ENCODE peak calls at places on chromosomes 11 and 22, in five cellular contexts. E is upper lobe of right lung, B is stomach, J is neural progenitor cell, V is body of pancreas. X is an unnamed sample.

GRCh38 chr22:40175571-40176105 is 2.1 kb upstream of the TNRC6B start:
- DNase-seq in J (no peak), B (no peak), V (no peak), E (no peak), X (no peak)

GRCh38 chr22:43293661-43294392 is 49.3 kb downstream of the SCUBE1 start:
- DNase-seq in V (no peak), E (peak), J (peak), B (peak), X (no peak)

GRCh38 chr11:47152953-47153950 is 23.4 kb downstream of the ARFGAP2 start:
- DNase-seq in E (peak), J (peak), B (peak), V (peak), X (peak)

GRCh38 chr11:126327280-126328000 is 23.6 kb downstream of the DCPS start:
- DNase-seq in B (no peak), V (no peak), J (no peak), E (no peak), X (no peak)

GRCh38 chr11:85718991-85719807 is 33.2 kb upstream of the CCDC89 start:
- DNase-seq in E (no peak), J (peak), V (no peak), B (no peak), X (peak)

GRCh38 chr11:62881579-62882427 is 1.1 kb downstream of the SLC3A2 start:
- DNase-seq in B (peak), V (peak), J (peak), E (peak), X (peak)

GRCh38 chr11:62456630-62457029 is 37.8 kb downstream of the SCGB1A1 start:
- DNase-seq in J (no peak), B (no peak), E (no peak), V (no peak), X (no peak)

GRCh38 chr11:27055065-27055682 is 14.6 kb downstream of the BBOX1 start:
- DNase-seq in J (no peak), V (no peak), B (no peak), E (no peak), X (peak)

GRCh38 chr11:4072668-4073285 is 21.8 kb upstream of the RRM1 start:
- DNase-seq in B (peak), V (peak), E (no peak), J (peak), X (peak)

GRCh38 chr11:2883717-2884423 is 1.7 kb downstream of the CDKN1C start:
- DNase-seq in B (no peak), V (no peak), J (peak), E (no peak), X (no peak)

GRCh38 chr22:23119492-23120414 is 22.0 kb downstream of the RSPH14 start:
- DNase-seq in B (no peak), E (no peak), V (no peak), J (no peak), X (no peak)

GRCh38 chr11:2401436-2401984 is 960 bp downstream of the TSSC4 start:
- DNase-seq in V (no peak), J (no peak), B (no peak), E (no peak), X (no peak)

DNA sequence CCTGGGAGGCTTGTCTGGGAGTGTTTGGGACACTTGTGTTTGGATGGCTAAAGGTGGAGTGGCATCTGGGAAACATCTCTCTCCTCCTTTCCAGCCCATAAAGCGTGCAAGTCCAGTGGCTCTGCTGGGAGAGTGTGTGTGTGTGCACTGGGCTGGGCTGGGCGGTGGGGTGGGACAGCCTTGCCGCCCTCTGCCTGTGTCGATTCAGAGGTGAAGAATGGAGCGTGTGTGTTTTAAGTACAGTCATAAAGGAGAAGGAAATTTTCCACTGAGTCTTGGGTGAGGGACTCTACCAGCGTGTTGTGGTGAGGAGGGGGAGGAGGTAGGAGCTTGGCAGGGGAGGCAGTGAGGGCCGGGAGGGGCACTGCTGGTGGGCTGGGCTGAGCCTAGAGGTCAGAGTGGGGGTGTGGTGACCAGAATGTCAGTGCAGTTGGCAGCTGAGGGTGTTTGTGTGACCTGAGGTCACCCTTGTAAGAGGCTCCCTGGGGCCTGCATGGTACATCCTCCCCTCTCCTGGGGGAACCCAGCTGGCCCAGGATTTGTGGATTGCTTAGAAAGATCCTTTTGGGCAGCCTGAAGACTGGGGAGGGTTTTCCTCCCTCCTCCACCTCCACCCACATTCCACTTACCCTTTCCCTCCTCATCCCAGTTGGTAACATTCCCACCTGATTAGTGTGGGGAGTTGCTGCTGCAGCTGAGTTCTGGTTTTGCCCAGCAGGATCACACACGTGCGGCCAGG is 1.7 kb downstream of the TIMP3 start:
- DNase-seq in V (no peak), B (no peak), E (no peak), J (peak), X (no peak)
- H3K4me3 ChIP-seq in V (no peak), B (peak), E (peak), J (peak), X (peak)

GRCh38 chr11:20162340-20162739 is 2.1 kb upstream of the DBX1 start:
- DNase-seq in B (no peak), E (no peak), V (no peak), J (peak), X (no peak)

GRCh38 chr11:20162824-20163777 is 2.8 kb upstream of the DBX1 start:
- DNase-seq in J (peak), E (no peak), V (no peak), B (no peak), X (no peak)

GRCh38 chr11:20161923-20162322 is 1.6 kb upstream of the DBX1 start:
- DNase-seq in B (no peak), E (no peak), J (peak), V (no peak), X (no peak)

GRCh38 chr11:20164152-20164551 is 3.9 kb upstream of the DBX1 start:
- DNase-seq in B (no peak), V (no peak), J (peak), E (no peak), X (no peak)

GRCh38 chr11:20163778-20164133 is 3.5 kb upstream of the DBX1 start:
- DNase-seq in E (no peak), B (no peak), V (no peak), J (peak), X (no peak)
- H3K4me3 ChIP-seq in E (peak), B (peak), V (no peak), J (peak), X (peak)

GRCh38 chr22:46563381-46564083 is 26.1 kb upstream of the CELSR1 start:
- DNase-seq in E (peak), J (peak), B (peak), V (peak), X (no peak)
- H3K4me3 ChIP-seq in E (no peak), J (no peak), B (peak), V (no peak), X (no peak)

DNA sequence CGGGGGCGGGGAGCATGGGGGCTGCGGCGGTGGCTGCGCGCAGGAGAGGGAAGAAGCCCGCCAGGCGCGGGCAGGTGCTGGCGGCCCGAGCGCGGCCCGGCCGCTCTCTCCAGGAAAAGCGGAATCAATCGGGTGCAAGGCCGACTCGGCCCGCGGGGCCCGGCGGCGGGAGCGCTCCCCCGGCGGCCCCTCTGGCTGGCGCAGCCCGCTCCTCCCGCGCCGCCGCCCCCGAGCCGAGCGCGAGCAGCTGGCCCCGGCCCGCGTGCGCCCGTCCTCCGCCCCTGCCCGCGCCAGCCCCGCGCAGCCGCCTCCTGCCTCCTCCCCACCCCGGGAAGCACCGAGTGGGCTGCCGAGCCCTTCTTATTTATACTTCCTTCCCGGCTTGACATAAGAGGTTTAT is at the start of gene ADAMTS8:
- DNase-seq in E (peak), J (peak), V (no peak), B (no peak), X (no peak)
- H3K4me3 ChIP-seq in E (peak), J (peak), V (no peak), B (peak), X (peak)

GRCh38 chr11:117023178-117023577 is 75.0 kb downstream of the SIK3 start:
- DNase-seq in V (no peak), J (no peak), E (no peak), B (no peak), X (no peak)
- H3K4me3 ChIP-seq in V (no peak), J (no peak), E (no peak), B (no peak), X (no peak)

DNA sequence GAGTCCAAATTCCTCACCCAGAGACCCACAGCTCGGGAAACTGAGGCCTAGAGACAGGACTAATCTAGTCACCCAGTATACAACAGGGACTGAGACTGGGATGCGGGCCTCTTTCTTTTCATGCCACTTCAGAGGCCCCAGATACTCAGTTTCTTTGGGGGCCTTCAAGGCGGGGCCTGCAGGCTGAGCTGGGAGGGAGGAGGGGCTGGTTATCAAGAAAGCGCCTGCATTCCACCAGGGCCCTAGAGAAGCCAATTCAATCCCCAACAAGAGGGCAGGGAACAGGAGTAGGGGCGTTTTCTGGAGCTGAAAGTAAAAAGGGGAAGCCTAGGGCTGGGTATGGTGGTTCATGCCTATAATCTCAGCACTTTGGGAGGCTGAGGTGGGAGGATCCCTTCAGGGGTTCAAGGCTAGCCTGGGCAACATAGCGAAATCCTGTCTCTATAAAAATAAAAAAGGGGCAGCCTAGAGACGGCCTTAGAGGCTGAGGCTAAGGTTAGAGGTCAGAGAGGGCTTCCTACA is 1.6 kb downstream of the ATG2A start:
- DNase-seq in B (no peak), J (peak), E (no peak), V (no peak), X (no peak)
- H3K4me3 ChIP-seq in B (peak), J (no peak), E (peak), V (no peak), X (peak)

DNA sequence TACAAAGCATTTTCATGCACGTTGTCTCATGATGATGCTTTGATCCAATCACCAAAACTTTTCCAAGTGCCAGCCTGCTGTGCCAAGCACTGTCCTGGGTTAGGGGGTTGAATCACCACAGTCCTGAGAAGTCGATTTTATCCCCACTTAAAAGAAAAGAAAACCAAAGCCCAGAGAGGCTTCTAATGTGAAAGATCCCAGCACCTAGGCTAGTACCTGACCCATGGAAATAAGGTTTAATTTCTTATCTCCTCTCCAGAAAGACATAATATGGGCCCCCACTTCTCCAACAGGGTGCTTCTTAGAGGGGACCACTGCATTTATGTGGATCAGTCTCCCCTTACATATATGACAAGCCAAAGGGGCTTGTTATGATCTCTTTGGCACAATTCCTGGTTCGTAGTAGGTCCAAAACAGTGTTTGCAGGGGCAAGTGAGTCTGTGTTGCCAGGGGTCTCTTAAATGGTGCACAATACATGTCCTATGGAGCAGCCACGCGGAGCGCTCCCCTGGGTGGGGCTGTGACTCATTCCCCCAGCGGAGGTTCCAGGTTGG is 1.9 kb upstream of the BCL9L start:
- DNase-seq in E (no peak), B (no peak), V (no peak), J (no peak), X (no peak)
- H3K4me3 ChIP-seq in E (peak), B (peak), V (no peak), J (peak), X (peak)

GRCh38 chr11:122207505-122207904 is 91.5 kb upstream of the BLID start:
- DNase-seq in V (no peak), E (no peak), B (no peak), J (no peak), X (peak)
- H3K4me3 ChIP-seq in V (no peak), E (no peak), B (no peak), J (no peak), X (peak)